ENCODE peak calls at places on chromosome 4, in seven cellular contexts. S is fibroblast of lung; X is suprapubic skin; H is AG09309; R is CD4-positive, CD25-positive, alpha-beta regulatory T cell; C is NB4; A is fibroblast of pulmonary artery. F is an unnamed sample.

GRCh38 chr4:3360741-3361140 is 67.9 kb downstream of the RGS12 start:
- DNase-seq in S (no peak), X (peak; percentile 16), H (no peak), R (no peak), C (no peak), A (no peak), F (no peak)

GRCh38 chr4:41294445-41295062 is 37.8 kb downstream of the UCHL1 start:
- DNase-seq in S (no peak), X (no peak), H (no peak), R (no peak), C (peak; percentile 53), A (no peak), F (no peak)

GRCh38 chr4:123430031-123430430 is 33.4 kb downstream of the SPRY1 start:
- DNase-seq in S (no peak), X (no peak), H (no peak), R (no peak), C (peak; percentile 49), A (no peak), F (no peak)

GRCh38 chr4:185383451-185383850 is 12.3 kb downstream of the LRP2BP start:
- DNase-seq in S (no peak), X (no peak), H (no peak), R (no peak), C (no peak), A (no peak), F (no peak)

GRCh38 chr4:94446386-94446785 is 5.4 kb upstream of the PDLIM5 start:
- DNase-seq in S (peak; percentile 92), X (no peak), H (peak; percentile 73), R (no peak), C (no peak), A (peak; percentile 94), F (no peak)

GRCh38 chr4:121380448-121381147 is at the start of gene QRFPR:
- DNase-seq in S (peak; percentile 7), X (no peak), H (no peak), R (no peak), C (no peak), A (no peak), F (no peak)

GRCh38 chr4:172813359-172813923 is 355.2 kb upstream of the GALNT7 start:
- DNase-seq in S (peak; percentile 32), X (no peak), H (no peak), R (no peak), C (no peak), A (no peak), F (no peak)

GRCh38 chr4:33658971-33659370 is 2585.3 kb downstream of the ARAP2 start:
- DNase-seq in S (peak; percentile 5), X (no peak), H (no peak), R (no peak), C (no peak), A (peak; percentile 51), F (no peak)

GRCh38 chr4:52051615-52052474 is 741 bp downstream of the SPATA18 start:
- DNase-seq in S (peak; percentile 93), X (no peak), H (peak; percentile 67), R (no peak), C (no peak), A (peak; percentile 91), F (peak; percentile 25)

GRCh38 chr4:20883231-20883630 is 183.0 kb downstream of the PACRGL start:
- DNase-seq in S (no peak), X (no peak), H (no peak), R (no peak), C (no peak), A (no peak), F (no peak)

GRCh38 chr4:127604949-127605709 is 27.6 kb upstream of the INTU start:
- DNase-seq in S (peak; percentile 22), X (no peak), H (no peak), R (no peak), C (peak; percentile 46), A (peak; percentile 68), F (no peak)

GRCh38 chr4:120964596-120964995 is 42.1 kb upstream of the PRDM5 start:
- DNase-seq in S (no peak), X (no peak), H (no peak), R (no peak), C (no peak), A (no peak), F (no peak)

GRCh38 chr4:600850-601515 is 24.4 kb upstream of the PDE6B start:
- DNase-seq in S (no peak), X (no peak), H (no peak), R (no peak), C (no peak), A (no peak), F (no peak)

GRCh38 chr4:30718021-30718888 is 1.9 kb upstream of the PCDH7 start:
- DNase-seq in S (peak; percentile 71), X (no peak), H (no peak), R (no peak), C (no peak), A (peak; percentile 31), F (no peak)

GRCh38 chr4:133593764-133594163 is 444.7 kb downstream of the PCDH10 start:
- DNase-seq in S (no peak), X (no peak), H (no peak), R (no peak), C (no peak), A (no peak), F (no peak)

GRCh38 chr4:138405439-138405838 is 163.3 kb upstream of the SLC7A11 start:
- DNase-seq in S (peak; percentile 28), X (no peak), H (no peak), R (no peak), C (peak; percentile 52), A (peak; percentile 12), F (no peak)

GRCh38 chr4:163548481-163549243 is 54.2 kb downstream of the TMA16 start:
- DNase-seq in S (peak; percentile 51), X (no peak), H (no peak), R (no peak), C (peak; percentile 59), A (peak; percentile 80), F (peak; percentile 31)

GRCh38 chr4:158805628-158806471 is 37.0 kb downstream of the FNIP2 start:
- DNase-seq in S (no peak), X (no peak), H (no peak), R (no peak), C (peak; percentile 33), A (no peak), F (no peak)

GRCh38 chr4:139243448-139244365 is 36.3 kb downstream of the MGARP start:
- DNase-seq in S (peak; percentile 99), X (no peak), H (peak; percentile 99), R (no peak), C (no peak), A (peak; percentile 95), F (no peak)

GRCh38 chr4:121256346-121256745 is 92.2 kb upstream of the TNIP3 start:
- DNase-seq in S (peak; percentile 94), X (no peak), H (peak; percentile 84), R (no peak), C (peak; percentile 88), A (peak; percentile 96), F (no peak)

DNA sequence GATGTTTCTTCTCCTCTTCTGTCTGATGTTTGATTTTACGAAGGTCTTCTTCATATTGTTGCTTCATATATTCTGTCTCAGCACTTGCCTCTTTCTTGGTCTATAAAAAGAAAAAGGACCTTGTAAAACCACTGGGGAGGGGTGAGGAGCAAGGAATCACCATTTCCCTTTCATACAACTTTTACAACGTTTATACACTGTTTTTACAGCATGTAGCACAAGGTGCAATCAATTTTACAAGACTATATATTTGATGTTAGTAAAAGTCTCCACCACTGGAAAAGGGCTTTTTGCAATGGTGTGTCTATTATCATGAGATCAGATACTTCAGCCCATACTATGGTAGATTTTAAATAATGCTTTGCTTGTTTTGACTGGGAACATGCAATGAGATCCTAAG is 76.3 kb downstream of the FAM184B start:
- DNase-seq in S (no peak), X (no peak), H (no peak), R (no peak), C (no peak), A (no peak), F (no peak)
- H3K4me3 ChIP-seq in S (no peak overlapping the region), X (no peak overlapping the region), H (no peak overlapping the region), R (no peak overlapping the region), C (no peak overlapping the region), A (no peak overlapping the region), F (no peak overlapping the region)

DNA sequence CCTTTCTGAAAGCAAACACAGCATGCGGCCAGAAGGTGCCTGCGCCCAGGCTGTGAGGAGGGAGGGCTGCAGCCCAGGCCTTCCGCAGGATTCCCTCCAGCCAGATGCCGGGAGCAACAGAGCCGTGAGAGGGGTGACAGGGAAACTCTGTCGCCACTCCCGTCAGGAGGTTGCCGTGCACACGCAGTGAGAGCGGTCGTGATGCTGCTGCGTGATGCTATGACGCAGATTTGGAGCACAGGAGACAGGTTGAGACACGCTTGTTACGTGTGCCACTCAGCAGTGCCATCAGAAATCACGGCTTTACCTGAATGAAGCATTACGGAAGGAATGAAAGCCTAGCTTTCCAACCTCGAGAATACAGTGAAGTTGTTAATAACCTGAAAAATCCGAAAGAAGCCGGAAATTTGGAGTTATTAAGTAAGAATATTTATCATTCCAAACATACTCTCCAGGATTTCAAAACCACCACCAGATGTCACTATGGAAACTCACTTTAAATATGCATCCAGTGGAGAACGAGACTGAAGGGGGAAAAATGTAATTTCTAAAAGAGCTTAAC is 54.4 kb downstream of the FAT1 start:
- DNase-seq in S (peak; percentile 78), X (no peak), H (peak; percentile 47), R (no peak), C (peak; percentile 7), A (peak; percentile 86), F (peak; percentile 49)
- H3K4me3 ChIP-seq in S (no peak overlapping the region), X (no peak overlapping the region), H (no peak overlapping the region), R (no peak overlapping the region), C (no peak overlapping the region), A (no peak overlapping the region), F (no peak overlapping the region)

DNA sequence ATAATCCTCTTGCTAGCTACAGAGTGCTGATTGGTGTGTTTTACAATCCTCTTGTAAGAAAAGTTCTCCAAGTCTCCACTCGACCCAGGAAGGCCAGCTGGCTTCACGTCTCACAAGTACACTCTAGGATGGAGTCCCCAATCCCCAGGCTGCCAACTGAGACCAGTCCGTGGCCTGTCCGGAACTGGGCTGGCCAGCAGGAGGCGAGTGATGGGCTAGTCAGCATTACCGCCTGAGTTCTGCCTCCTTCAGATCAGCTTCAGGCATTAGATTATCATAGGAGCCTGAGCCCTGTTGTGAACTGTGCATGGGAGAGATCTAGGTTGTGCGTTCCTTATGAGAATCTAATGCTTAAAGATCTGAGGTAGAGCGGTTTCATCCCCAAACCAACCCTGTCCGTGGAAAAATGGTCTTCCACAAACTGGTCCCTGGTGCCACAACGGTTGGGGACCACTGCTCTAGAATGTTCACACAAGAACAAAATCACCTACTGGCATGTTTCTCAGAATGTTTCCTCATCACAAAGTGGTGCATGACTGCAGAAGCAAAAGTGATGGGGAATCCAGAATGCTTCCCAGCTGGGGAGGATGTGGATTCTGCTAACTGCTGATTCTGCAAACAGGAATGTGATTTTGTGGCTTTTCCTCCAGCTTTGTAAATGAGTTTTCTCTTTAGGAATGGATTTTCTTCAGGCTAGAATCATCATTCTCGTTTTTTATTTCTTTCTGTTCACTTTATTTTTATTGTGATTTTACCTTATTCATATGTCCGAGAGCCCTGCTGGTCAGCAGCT is 40.9 kb downstream of the SEPTIN11 start:
- DNase-seq in S (peak; percentile 99), X (no peak), H (peak; percentile 88), R (no peak), C (no peak), A (peak; percentile 76), F (no peak)
- H3K4me3 ChIP-seq in S (peak overlapping the region; percentile 18), X (no peak overlapping the region), H (no peak overlapping the region), R (peak overlapping the region; percentile 78), C (no peak overlapping the region), A (no peak overlapping the region), F (no peak overlapping the region)

DNA sequence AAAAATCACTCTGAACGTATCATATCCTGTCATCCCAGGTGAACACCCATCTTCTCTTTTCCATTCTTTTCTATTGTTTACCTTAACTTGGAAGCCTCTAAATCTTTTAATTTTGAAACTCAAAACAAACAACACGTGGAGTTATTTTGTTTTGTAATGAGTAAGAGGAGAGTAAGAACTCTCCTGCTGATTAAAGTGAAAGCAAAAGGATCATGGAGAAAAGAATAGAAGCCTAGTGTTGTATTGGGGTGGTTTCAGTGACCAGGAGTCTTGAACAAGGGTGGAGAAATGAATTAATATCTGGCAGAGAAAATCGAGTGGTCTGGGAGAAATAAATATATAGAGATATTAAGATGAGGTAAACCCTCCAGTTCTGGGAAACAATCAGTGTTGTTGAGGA is 237.4 kb upstream of the UGT8 start:
- DNase-seq in S (no peak), X (no peak), H (no peak), R (no peak), C (no peak), A (no peak), F (no peak)
- H3K4me3 ChIP-seq in S (no peak overlapping the region), X (no peak overlapping the region), H (no peak overlapping the region), R (no peak overlapping the region), C (no peak overlapping the region), A (no peak overlapping the region), F (no peak overlapping the region)